ENCODE peak calls at places on chromosome 22, in seven cellular contexts. M, C, Q, K, G, S and H are unnamed samples.

GRCh38 chr22:27377901-27378300 is 423.7 kb downstream of the MN1 start:
- DNase-seq in M (peak), C (no peak), Q (no peak), K (no peak), G (peak), S (no peak), H (peak)

GRCh38 chr22:44571566-44572413 is 73.8 kb upstream of the RTL6 start:
- DNase-seq in M (no peak), C (peak), Q (no peak), K (peak), G (peak), S (no peak), H (no peak)

GRCh38 chr22:28710889-28711285 is 30.7 kb downstream of the CHEK2 start:
- DNase-seq in M (no peak), C (no peak), Q (no peak), K (no peak), G (no peak), S (peak), H (no peak)

GRCh38 chr22:19765477-19766234 is 5.1 kb downstream of the TBX1 start:
- DNase-seq in M (no peak), C (no peak), Q (peak), K (no peak), G (no peak), S (no peak), H (no peak)

GRCh38 chr22:37749831-37750595 is 53.2 kb downstream of the TRIOBP start:
- DNase-seq in M (no peak), C (no peak), Q (no peak), K (no peak), G (no peak), S (no peak), H (no peak)

GRCh38 chr22:36151006-36151595 is 9.5 kb downstream of the APOL3 start:
- DNase-seq in M (no peak), C (no peak), Q (no peak), K (peak), G (no peak), S (no peak), H (no peak)

GRCh38 chr22:42560781-42561180 is 7.0 kb downstream of the SERHL2 start:
- DNase-seq in M (no peak), C (no peak), Q (no peak), K (no peak), G (no peak), S (peak), H (no peak)

GRCh38 chr22:41561335-41561734 is 525 bp downstream of the CSDC2 start:
- DNase-seq in M (no peak), C (no peak), Q (peak), K (peak), G (no peak), S (no peak), H (no peak)

GRCh38 chr22:44025171-44026065 is 1.3 kb downstream of the PARVB start:
- DNase-seq in M (peak), C (peak), Q (no peak), K (no peak), G (peak), S (no peak), H (no peak)

GRCh38 chr22:26662160-26662559 is 4.8 kb downstream of the MIAT start:
- DNase-seq in M (no peak), C (no peak), Q (no peak), K (no peak), G (no peak), S (no peak), H (no peak)

GRCh38 chr22:38218661-38219331 is 17.0 kb downstream of the MAFF start:
- DNase-seq in M (peak), C (peak), Q (peak), K (peak), G (peak), S (no peak), H (no peak)

GRCh38 chr22:41405588-41405987 is 23.8 kb downstream of the TEF start:
- DNase-seq in M (no peak), C (no peak), Q (no peak), K (no peak), G (no peak), S (no peak), H (no peak)

GRCh38 chr22:25420471-25420924 is 144.0 kb upstream of the GRK3 start:
- DNase-seq in M (no peak), C (no peak), Q (no peak), K (no peak), G (no peak), S (no peak), H (no peak)

GRCh38 chr22:33240901-33241300 is 182.7 kb upstream of the SYN3 start:
- DNase-seq in M (no peak), C (no peak), Q (no peak), K (no peak), G (no peak), S (no peak), H (peak)

GRCh38 chr22:19432092-19432844 is at the start of gene MRPL40:
- DNase-seq in M (peak), C (peak), Q (peak), K (peak), G (peak), S (peak), H (peak)

GRCh38 chr22:19270873-19271272 is 20.6 kb downstream of the CLTCL1 start:
- DNase-seq in M (no peak), C (no peak), Q (no peak), K (no peak), G (no peak), S (no peak), H (peak)

GRCh38 chr22:39430576-39431150 is 26.1 kb upstream of the MGAT3 start:
- DNase-seq in M (no peak), C (no peak), Q (no peak), K (no peak), G (no peak), S (no peak), H (no peak)

GRCh38 chr22:39432361-39432811 is 24.4 kb upstream of the MGAT3 start:
- DNase-seq in M (no peak), C (no peak), Q (no peak), K (no peak), G (no peak), S (no peak), H (no peak)

GRCh38 chr22:39429916-39430575 is 26.8 kb upstream of the MGAT3 start:
- DNase-seq in M (no peak), C (no peak), Q (no peak), K (no peak), G (no peak), S (no peak), H (no peak)

GRCh38 chr22:39431216-39431801 is 25.5 kb upstream of the MGAT3 start:
- DNase-seq in M (no peak), C (no peak), Q (no peak), K (no peak), G (no peak), S (no peak), H (no peak)

GRCh38 chr22:39431821-39432251 is 25.0 kb upstream of the MGAT3 start:
- DNase-seq in M (no peak), C (no peak), Q (no peak), K (no peak), G (no peak), S (no peak), H (no peak)
- H3K27ac ChIP-seq in M (peak), C (peak), Q (no peak), K (peak), G (peak), S (peak), H (peak)

DNA sequence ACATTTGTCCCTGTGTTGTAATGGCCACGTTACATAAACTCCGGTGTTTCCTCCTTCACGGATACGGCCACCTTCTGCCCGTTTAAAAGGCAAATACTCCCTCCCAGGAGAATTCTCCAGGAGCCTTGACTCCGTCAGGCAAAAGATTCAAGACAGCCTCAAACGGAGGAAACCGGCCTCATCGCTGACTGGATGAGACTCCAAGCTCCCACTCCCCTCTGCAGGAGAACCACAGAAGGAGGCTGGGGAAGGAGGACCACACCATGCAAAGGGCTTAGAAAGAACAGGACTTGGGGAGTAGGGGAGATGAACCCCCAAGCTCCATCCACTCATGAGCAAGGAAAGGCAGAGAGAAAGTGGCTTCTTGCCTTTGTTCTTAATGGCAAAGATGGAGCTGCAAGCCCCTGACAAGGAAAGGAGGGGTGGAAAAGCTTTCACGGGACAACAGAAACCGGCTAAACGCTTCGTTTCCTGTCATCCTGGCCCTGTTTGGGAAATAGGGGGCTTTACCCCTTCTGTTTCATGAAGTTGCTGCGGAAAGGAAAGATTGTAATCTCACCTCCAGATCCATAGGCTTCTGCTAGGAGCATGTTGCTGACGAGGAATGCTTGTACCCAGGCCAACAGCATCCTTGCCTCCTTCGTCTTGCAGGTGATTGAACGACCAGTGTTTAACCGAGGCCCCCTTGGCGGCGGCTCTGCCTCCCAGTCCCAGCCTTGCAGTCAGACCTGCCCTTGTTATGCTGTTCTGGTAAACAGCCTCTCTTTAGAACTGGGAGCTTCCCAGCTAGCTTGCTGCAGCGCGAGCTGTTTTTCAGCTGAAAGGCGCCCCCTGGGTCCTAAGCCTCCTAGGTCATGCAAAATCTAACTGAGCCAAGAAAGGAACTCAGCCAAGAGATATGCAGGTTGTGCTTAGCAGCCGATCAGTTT is at the start of gene PIK3IP1:
- DNase-seq in M (peak), C (peak), Q (peak), K (peak), G (peak), S (peak), H (peak)
- TF ChIP-seq EP300 in M (no peak), C (no peak), Q (no peak), K (no peak), G (no peak), S (no peak), H (no peak)

DNA sequence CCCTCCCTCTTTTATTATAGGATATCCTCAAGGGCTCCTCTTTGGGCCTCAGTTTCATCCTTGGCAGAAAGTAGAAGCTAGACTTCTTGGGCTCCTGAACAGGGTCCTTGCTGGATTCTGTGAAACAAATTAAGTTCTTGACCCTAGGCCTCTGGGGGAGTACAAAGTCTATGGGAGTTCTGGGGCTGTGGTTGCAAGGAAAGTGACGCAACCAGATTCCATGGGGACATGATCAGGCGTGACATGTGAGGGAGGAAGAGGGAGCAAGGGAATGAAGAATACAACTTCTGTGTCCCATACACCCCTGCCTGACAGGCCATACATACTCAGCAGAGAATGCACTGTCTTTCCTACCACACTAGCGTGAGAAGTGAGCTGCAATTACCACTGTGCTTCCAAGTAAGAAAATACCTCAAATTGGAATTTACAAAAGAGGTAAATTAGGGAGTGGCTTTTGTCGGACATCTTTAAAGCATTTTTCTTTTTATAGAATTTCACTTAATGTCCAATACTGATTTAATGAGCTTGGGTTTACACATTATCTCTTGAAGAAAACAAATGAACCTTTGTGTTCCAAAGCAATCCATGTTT is 38.7 kb downstream of the LIMK2 start:
- DNase-seq in M (no peak), C (no peak), Q (no peak), K (no peak), G (no peak), S (no peak), H (no peak)
- TF ChIP-seq POLR2AphosphoS5 in M (no peak), C (no peak), Q (no peak), K (no peak), G (no peak), S (no peak), H (no peak)

DNA sequence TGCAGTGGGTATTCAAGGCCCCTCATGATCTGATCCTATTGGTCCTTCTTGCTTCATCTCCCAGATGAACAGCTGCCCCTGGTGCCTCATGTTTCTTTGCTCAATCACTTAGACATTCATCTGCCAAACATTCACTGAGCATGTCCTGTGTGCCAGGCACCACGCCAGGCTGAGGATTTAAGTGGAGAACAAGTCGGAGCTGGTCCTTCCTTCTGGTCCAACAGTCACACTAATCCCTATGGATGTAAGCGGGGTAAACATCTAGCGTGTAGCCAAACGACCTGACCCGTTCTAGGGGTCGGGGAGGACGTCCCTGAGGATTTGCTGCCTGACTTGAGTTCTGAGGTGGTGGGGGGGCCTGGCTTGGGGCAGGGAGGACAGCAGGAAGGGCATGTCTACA is 21.9 kb downstream of the ZMAT5 start:
- DNase-seq in M (peak), C (no peak), Q (no peak), K (no peak), G (peak), S (no peak), H (no peak)
- H3K27ac ChIP-seq in M (no peak), C (no peak), Q (no peak), K (no peak), G (no peak), S (no peak), H (no peak)

GRCh38 chr22:30007361-30007760 is 72.9 kb upstream of the HORMAD2 start:
- DNase-seq in M (no peak), C (no peak), Q (no peak), K (no peak), G (no peak), S (no peak), H (no peak)
- TF ChIP-seq EP300 in M (no peak), C (no peak), Q (no peak), K (no peak), G (no peak), S (no peak), H (no peak)

GRCh38 chr22:50014053-50014501 is 1.5 kb upstream of the IL17REL start:
- DNase-seq in M (peak), C (peak), Q (peak), K (peak), G (no peak), S (peak), H (no peak)
- TF ChIP-seq POLR2AphosphoS5 in M (no peak), C (no peak), Q (no peak), K (no peak), G (no peak), S (no peak), H (no peak)

GRCh38 chr22:46776486-46776826 is 14.0 kb downstream of the TBC1D22A start:
- DNase-seq in M (no peak), C (no peak), Q (no peak), K (no peak), G (no peak), S (no peak), H (no peak)

GRCh38 chr22:46775364-46775758 is 12.9 kb downstream of the TBC1D22A start:
- DNase-seq in M (no peak), C (peak), Q (no peak), K (no peak), G (no peak), S (no peak), H (no peak)

GRCh38 chr22:46773074-46773473 is 10.6 kb downstream of the TBC1D22A start:
- DNase-seq in M (no peak), C (peak), Q (no peak), K (no peak), G (no peak), S (no peak), H (no peak)

GRCh38 chr22:46775789-46776485 is 13.5 kb downstream of the TBC1D22A start:
- DNase-seq in M (no peak), C (peak), Q (no peak), K (no peak), G (no peak), S (no peak), H (no peak)

GRCh38 chr22:46774456-46775363 is 12.3 kb downstream of the TBC1D22A start:
- DNase-seq in M (no peak), C (peak), Q (no peak), K (no peak), G (no peak), S (no peak), H (no peak)
- H3K27ac ChIP-seq in M (peak), C (peak), Q (peak), K (peak), G (peak), S (no peak), H (peak)

GRCh38 chr22:22770280-22770871 is 117.2 kb upstream of the IGLL5 start:
- DNase-seq in M (peak), C (no peak), Q (peak), K (no peak), G (peak), S (peak), H (no peak)
- TF ChIP-seq EP300 in M (no peak), C (no peak), Q (no peak), K (no peak), G (no peak), S (no peak), H (no peak)